ENCODE peak calls at places on chromosome 5, in eight cellular contexts. B, Y, R, S, M, P, U and N are unnamed samples.

GRCh38 chr5:143208781-143209510 is 194.5 kb downstream of the NR3C1 start:
- DNase-seq in B (no peak), Y (no peak), R (no peak), S (no peak), M (no peak), P (no peak), U (no peak), N (no peak)

GRCh38 chr5:34022131-34022705 is 14.4 kb upstream of the AMACR start:
- DNase-seq in B (no peak), Y (no peak), R (no peak), S (no peak), M (no peak), P (no peak), U (no peak), N (no peak)

GRCh38 chr5:98503582-98503981 is 269.9 kb upstream of the RGMB start:
- DNase-seq in B (no peak), Y (no peak), R (no peak), S (no peak), M (no peak), P (peak), U (no peak), N (no peak)

GRCh38 chr5:68656936-68657857 is 436.6 kb upstream of the SLC30A5 start:
- DNase-seq in B (no peak), Y (no peak), R (no peak), S (no peak), M (no peak), P (peak), U (no peak), N (no peak)

GRCh38 chr5:143118222-143118621 is 285.3 kb downstream of the NR3C1 start:
- DNase-seq in B (no peak), Y (no peak), R (no peak), S (no peak), M (no peak), P (no peak), U (peak), N (no peak)

GRCh38 chr5:115366223-115366622 is 69.8 kb upstream of the CCDC112 start:
- DNase-seq in B (no peak), Y (no peak), R (peak), S (no peak), M (no peak), P (no peak), U (no peak), N (no peak)

GRCh38 chr5:168967882-168968620 is 332.9 kb downstream of the SLIT3 start:
- DNase-seq in B (no peak), Y (no peak), R (no peak), S (no peak), M (no peak), P (no peak), U (no peak), N (no peak)

GRCh38 chr5:61053937-61054336 is 108.3 kb downstream of the SMIM15 start:
- DNase-seq in B (no peak), Y (no peak), R (no peak), S (no peak), M (no peak), P (no peak), U (no peak), N (no peak)

GRCh38 chr5:56737002-56737621 is 78.2 kb upstream of the MAP3K1 start:
- DNase-seq in B (no peak), Y (no peak), R (peak), S (no peak), M (no peak), P (no peak), U (no peak), N (no peak)

GRCh38 chr5:56734066-56734766 is 81.1 kb upstream of the MAP3K1 start:
- DNase-seq in B (no peak), Y (no peak), R (no peak), S (no peak), M (no peak), P (peak), U (no peak), N (no peak)

GRCh38 chr5:56737918-56738606 is 77.3 kb upstream of the MAP3K1 start:
- DNase-seq in B (no peak), Y (no peak), R (no peak), S (no peak), M (no peak), P (no peak), U (no peak), N (no peak)

GRCh38 chr5:56733580-56733979 is 81.8 kb upstream of the MAP3K1 start:
- DNase-seq in B (no peak), Y (no peak), R (no peak), S (no peak), M (no peak), P (no peak), U (no peak), N (no peak)

DNA sequence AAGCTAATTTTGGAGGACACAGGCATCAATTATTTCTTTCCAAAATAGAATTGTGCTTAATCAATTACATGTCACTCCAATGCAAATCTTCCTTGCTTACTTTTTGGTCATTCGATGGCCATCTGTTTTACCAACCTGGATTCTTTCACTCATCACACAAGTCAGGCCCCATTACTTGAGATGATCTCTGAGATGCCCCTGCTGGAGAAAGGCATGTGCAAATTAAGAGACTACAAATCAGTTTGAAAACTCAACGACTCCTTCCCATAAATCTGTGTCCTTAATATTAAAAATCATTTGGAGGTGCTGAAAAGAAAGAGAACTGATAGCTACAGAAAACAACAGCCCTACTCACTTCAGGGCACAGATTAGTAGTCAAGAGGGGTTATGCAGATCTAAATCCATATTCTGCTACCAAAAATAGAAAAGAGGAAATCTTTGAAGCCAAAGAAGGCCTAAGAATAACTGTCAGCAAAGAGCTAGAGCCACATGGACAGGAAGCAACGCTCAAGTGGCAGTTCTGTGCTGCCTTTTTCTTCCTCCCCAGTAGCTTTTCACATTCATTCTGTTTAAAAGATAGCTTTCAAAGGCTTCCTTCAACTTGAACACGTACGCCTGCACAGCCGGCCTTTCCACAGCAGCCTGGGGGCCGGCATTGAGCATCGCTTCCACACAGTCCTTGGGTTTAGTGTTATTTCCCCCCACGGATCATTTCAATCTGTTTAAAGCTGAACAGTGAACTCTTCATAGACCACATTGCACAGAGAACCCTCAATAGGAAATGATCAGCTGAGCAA is 79.3 kb upstream of the MAP3K1 start:
- DNase-seq in B (no peak), Y (no peak), R (no peak), S (no peak), M (no peak), P (no peak), U (no peak), N (no peak)
- H3K27ac ChIP-seq in B (no peak), Y (peak), R (no peak), S (no peak), M (peak), P (peak), U (peak), N (peak)

GRCh38 chr5:176769911-176770310 is 40.4 kb upstream of the UNC5A start:
- DNase-seq in B (no peak), Y (peak), R (no peak), S (no peak), M (no peak), P (no peak), U (peak), N (no peak)
- TF ChIP-seq POLR2A in B (no peak), Y (no peak), R (no peak), S (no peak), M (no peak), P (no peak), U (no peak), N (no peak)

GRCh38 chr5:160363122-160363521 is 7.3 kb downstream of the C1QTNF2 start:
- DNase-seq in B (no peak), Y (no peak), R (no peak), S (no peak), M (no peak), P (no peak), U (no peak), N (no peak)

GRCh38 chr5:160361624-160362023 is 8.8 kb downstream of the C1QTNF2 start:
- DNase-seq in B (no peak), Y (no peak), R (no peak), S (no peak), M (no peak), P (no peak), U (no peak), N (no peak)

GRCh38 chr5:160366230-160366629 is 4.2 kb downstream of the C1QTNF2 start:
- DNase-seq in B (no peak), Y (no peak), R (no peak), S (no peak), M (no peak), P (no peak), U (no peak), N (no peak)

GRCh38 chr5:160360310-160360709 is 10.1 kb downstream of the C1QTNF2 start:
- DNase-seq in B (no peak), Y (no peak), R (no peak), S (no peak), M (no peak), P (no peak), U (no peak), N (no peak)

GRCh38 chr5:160363661-160364060 is 6.8 kb downstream of the C1QTNF2 start:
- DNase-seq in B (no peak), Y (no peak), R (no peak), S (no peak), M (no peak), P (no peak), U (no peak), N (no peak)
- H3K27ac ChIP-seq in B (peak), Y (peak), R (no peak), S (no peak), M (peak), P (no peak), U (no peak), N (peak)

DNA sequence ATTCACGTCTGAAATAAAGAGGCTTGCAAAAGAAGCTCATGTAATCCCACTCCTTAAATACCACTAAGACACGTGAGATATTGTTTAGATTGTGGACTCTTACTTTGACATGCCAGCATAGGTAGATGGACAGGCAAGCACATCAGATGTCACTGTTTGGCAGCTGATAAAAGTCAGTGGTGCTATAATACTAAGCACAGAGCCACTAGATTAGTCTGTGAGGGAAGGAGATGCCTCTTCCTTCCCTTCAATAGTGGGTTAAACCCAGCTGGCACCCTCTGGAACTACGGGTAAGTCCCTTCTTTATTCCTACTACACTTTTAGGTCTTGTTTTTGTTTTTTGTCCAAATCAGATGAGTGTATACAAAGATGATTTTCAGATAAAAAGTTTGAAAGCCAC is at the start of gene MYOT:
- DNase-seq in B (no peak), Y (no peak), R (no peak), S (no peak), M (no peak), P (no peak), U (no peak), N (no peak)
- TF ChIP-seq POLR2A in B (no peak), Y (no peak), R (no peak), S (no peak), M (no peak), P (no peak), U (no peak), N (no peak)

GRCh38 chr5:66841264-66841663 is 245.1 kb downstream of the MAST4 start:
- DNase-seq in B (no peak), Y (no peak), R (no peak), S (no peak), M (no peak), P (no peak), U (no peak), N (no peak)

GRCh38 chr5:66843065-66843464 is 246.9 kb downstream of the MAST4 start:
- DNase-seq in B (no peak), Y (no peak), R (peak), S (no peak), M (no peak), P (no peak), U (no peak), N (no peak)

GRCh38 chr5:66842540-66842939 is 246.3 kb downstream of the MAST4 start:
- DNase-seq in B (no peak), Y (no peak), R (no peak), S (no peak), M (no peak), P (no peak), U (no peak), N (no peak)

DNA sequence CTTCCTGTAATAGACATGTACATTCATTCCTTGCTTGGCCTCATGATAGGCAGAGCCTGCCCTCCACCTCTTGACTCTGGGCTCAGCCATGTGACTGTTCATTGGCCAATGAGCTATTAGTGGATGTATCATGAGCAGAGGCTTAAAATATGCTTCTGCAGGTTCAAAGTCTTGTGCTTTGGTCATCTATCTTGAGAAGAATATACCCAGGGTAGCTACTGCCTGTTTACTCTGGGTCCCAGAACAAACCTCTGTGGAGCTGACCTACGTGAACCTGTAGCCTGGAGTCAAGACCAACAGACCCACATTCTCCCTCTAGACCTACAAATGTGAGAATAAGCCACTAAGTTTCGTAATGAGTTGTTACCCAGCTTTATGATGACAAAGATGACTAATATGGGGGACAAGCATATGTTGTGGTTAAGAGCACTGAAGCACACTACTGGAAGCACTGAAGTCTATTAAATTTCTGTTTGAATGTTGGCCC is 244.4 kb downstream of the MAST4 start:
- DNase-seq in B (no peak), Y (no peak), R (no peak), S (no peak), M (no peak), P (no peak), U (no peak), N (no peak)
- H3K27ac ChIP-seq in B (no peak), Y (no peak), R (no peak), S (no peak), M (no peak), P (no peak), U (no peak), N (no peak)

GRCh38 chr5:88881566-88881965 is 1.4 kb downstream of the MEF2C start:
- DNase-seq in B (no peak), Y (no peak), R (peak), S (no peak), M (no peak), P (peak), U (no peak), N (no peak)

GRCh38 chr5:88883566-88884434 is 816 bp upstream of the MEF2C start:
- DNase-seq in B (peak), Y (no peak), R (peak), S (peak), M (peak), P (peak), U (peak), N (peak)

GRCh38 chr5:88884435-88884877 is 1.5 kb upstream of the MEF2C start:
- DNase-seq in B (no peak), Y (no peak), R (peak), S (no peak), M (no peak), P (no peak), U (no peak), N (no peak)

GRCh38 chr5:88882321-88883038 is 504 bp downstream of the MEF2C start:
- DNase-seq in B (no peak), Y (no peak), R (peak), S (no peak), M (no peak), P (no peak), U (no peak), N (no peak)

GRCh38 chr5:88883059-88883565 is at the start of gene MEF2C:
- DNase-seq in B (peak), Y (no peak), R (peak), S (peak), M (peak), P (peak), U (peak), N (peak)
- TF ChIP-seq POLR2A in B (peak), Y (no peak), R (peak), S (peak), M (peak), P (peak), U (peak), N (peak)

DNA sequence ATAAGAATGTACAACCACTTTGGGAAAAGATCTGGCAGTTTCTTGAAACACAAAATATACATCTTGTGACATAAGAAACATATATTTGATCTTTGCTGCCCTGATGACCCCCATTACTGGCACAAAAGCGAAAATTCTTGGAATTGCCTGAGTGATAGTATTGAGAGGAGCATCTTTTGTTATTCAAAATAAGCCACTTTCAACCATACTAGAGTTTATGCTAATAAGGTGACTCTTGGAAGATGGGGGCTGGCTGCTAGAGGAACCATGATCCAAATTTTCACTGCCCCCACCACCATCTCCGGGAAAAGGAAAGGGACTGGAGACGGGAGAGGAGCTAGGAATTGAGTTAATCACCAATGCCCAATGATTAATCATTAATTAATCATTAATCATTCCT is 25.7 kb downstream of the FBXW11 start:
- DNase-seq in B (no peak), Y (no peak), R (no peak), S (no peak), M (no peak), P (no peak), U (no peak), N (no peak)
- H3K27ac ChIP-seq in B (no peak), Y (no peak), R (no peak), S (no peak), M (no peak), P (no peak), U (no peak), N (no peak)

DNA sequence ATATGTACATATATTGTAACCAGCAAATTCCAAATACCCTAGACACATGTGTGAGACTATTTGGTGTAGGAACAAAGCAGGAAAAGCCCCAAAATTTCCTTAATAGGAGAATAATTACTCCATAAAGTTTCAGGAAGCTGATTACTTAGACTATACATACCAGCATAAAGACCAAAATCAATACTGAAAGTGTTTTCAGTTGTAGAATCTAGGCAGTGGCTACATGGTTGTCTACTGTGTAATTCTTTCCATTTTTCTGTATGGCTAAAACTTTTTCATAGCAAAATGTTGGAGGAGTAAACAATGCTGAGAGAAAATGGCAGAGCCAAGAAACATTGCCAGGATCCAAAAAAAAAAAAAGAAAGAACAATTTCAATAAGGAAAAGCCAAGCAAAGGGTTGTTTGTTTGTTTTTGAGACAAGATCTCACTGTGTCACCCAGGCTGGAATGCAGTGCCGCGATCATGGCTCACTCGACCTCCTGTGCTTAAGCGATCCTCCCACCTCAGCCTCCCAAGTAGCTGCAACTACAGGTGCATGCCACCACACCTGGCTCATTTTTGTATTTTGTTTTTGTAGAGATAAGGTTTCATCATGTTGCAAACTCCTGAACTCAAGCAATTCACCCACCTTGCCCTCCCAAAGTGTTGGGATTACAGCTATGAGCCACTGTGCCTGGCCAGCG is 14.9 kb downstream of the SKP1 start:
- DNase-seq in B (no peak), Y (no peak), R (no peak), S (no peak), M (no peak), P (no peak), U (peak), N (no peak)
- TF ChIP-seq POLR2A in B (no peak), Y (no peak), R (no peak), S (no peak), M (no peak), P (no peak), U (no peak), N (no peak)

GRCh38 chr5:15951126-15951525 is 228.5 kb downstream of the MARCHF11 start:
- DNase-seq in B (no peak), Y (no peak), R (no peak), S (no peak), M (no peak), P (no peak), U (no peak), N (no peak)
- H3K27ac ChIP-seq in B (no peak), Y (no peak), R (no peak), S (no peak), M (no peak), P (no peak), U (no peak), N (no peak)

GRCh38 chr5:151570058-151570457 is 21.1 kb downstream of the FAT2 start:
- DNase-seq in B (no peak), Y (no peak), R (no peak), S (peak), M (no peak), P (no peak), U (no peak), N (peak)
- TF ChIP-seq POLR2A in B (no peak), Y (no peak), R (no peak), S (no peak), M (no peak), P (no peak), U (no peak), N (no peak)